ENCODE peak calls at places on chromosomes 5 and 9, in seven cellular contexts. H is skeletal muscle cell, S is hypothalamus, I is HEK293T, X is NCI-H1092, O is uterus, V is EL. B is an unnamed sample.

GRCh38 chr5:126369995-126370731 is 53.0 kb upstream of the GRAMD2B start:
- DNase-seq in O (no peak), X (no peak), V (no peak), S (no peak), I (no peak), H (no peak), B (no peak)

GRCh38 chr5:67799732-67800234 is 415.8 kb upstream of the PIK3R1 start:
- DNase-seq in I (no peak), V (peak; percentile 71), H (peak; percentile 30), O (peak; percentile 44), X (no peak), S (no peak), B (no peak)

GRCh38 chr9:74783408-74783807 is 104.3 kb downstream of the TRPM6 start:
- DNase-seq in X (no peak), V (peak; percentile 80), O (no peak), I (no peak), H (peak; percentile 29), S (no peak), B (no peak)

GRCh38 chr5:60507687-60508086 is 192.3 kb downstream of the DEPDC1B start:
- DNase-seq in I (no peak), X (no peak), H (peak; percentile 73), S (no peak), O (no peak), V (peak; percentile 60), B (no peak)

GRCh38 chr9:72948906-72949582 is 3.8 kb downstream of the ALDH1A1 start:
- DNase-seq in X (no peak), O (no peak), H (no peak), I (no peak), S (no peak), V (no peak), B (no peak)

GRCh38 chr5:154214236-154215106 is 23.9 kb downstream of the GALNT10 start:
- DNase-seq in O (no peak), V (peak; percentile 63), H (no peak), X (no peak), S (no peak), I (no peak), B (no peak)

GRCh38 chr5:180431932-180432331 is 62.2 kb upstream of the CNOT6 start:
- DNase-seq in H (no peak), V (no peak), S (no peak), X (no peak), O (no peak), I (no peak), B (no peak)

GRCh38 chr5:78809444-78809843 is 160.9 kb upstream of the LHFPL2 start:
- DNase-seq in V (no peak), X (peak; percentile 58), I (no peak), H (no peak), S (no peak), O (no peak), B (no peak)

GRCh38 chr9:81268048-81268447 is 421.3 kb downstream of the TLE1 start:
- DNase-seq in X (no peak), H (peak; percentile 36), O (no peak), I (no peak), S (no peak), V (peak; percentile 42), B (no peak)

GRCh38 chr5:62578540-62578939 is at the start of gene LRRC70:
- DNase-seq in O (no peak), I (no peak), X (no peak), S (no peak), V (peak; percentile 12), H (peak; percentile 26), B (no peak)

GRCh38 chr5:177455036-177455660 is 8.5 kb downstream of the PRR7 start:
- DNase-seq in I (peak; percentile 82), H (no peak), X (peak; percentile 69), V (peak; percentile 75), S (peak; percentile 73), O (peak; percentile 80), B (no peak)

GRCh38 chr5:136246122-136246521 is 53.2 kb upstream of the SMIM32 start:
- DNase-seq in O (no peak), V (no peak), H (no peak), I (no peak), S (no peak), X (no peak), B (no peak)

GRCh38 chr5:142063878-142064331 is 44.7 kb upstream of the NDFIP1 start:
- DNase-seq in V (peak; percentile 38), H (peak; percentile 33), S (peak; percentile 91), O (peak; percentile 66), X (peak; percentile 78), I (no peak), B (peak; percentile 98)

GRCh38 chr9:122350577-122351355 is 20.1 kb upstream of the PTGS1 start:
- DNase-seq in I (peak; percentile 86), S (peak; percentile 74), V (peak; percentile 73), H (no peak), O (peak; percentile 80), X (peak; percentile 63), B (peak; percentile 78)

GRCh38 chr9:137167113-137167751 is 2.6 kb downstream of the LRRC26 start:
- DNase-seq in H (no peak), V (no peak), S (peak; percentile 5), O (no peak), I (no peak), X (no peak), B (no peak)

GRCh38 chr9:78692871-78693270 is 395.9 kb downstream of the PSAT1 start:
- DNase-seq in H (no peak), O (no peak), S (no peak), I (no peak), V (peak; percentile 87), X (no peak), B (no peak)

GRCh38 chr5:25544652-25545249 is 900.0 kb upstream of the CDH10 start:
- DNase-seq in H (no peak), O (no peak), X (peak; percentile 2), V (no peak), S (no peak), I (peak; percentile 42), B (peak; percentile 11)